ENCODE peak calls at places on chromosomes 1 and 21, in four cellular contexts. F is spleen, K is epithelial cell of prostate, P is brain microvascular endothelial cell. B is an unnamed sample.
A peak's percentile ranks its signal among the peaks of the same experiment; 100 is the strongest.

GRCh38 chr1:145846191-145846590 is 761 bp downstream of the NUDT17 start:
- DNase-seq in F (no peak), K (no peak), P (no peak), B (no peak)

GRCh38 chr1:228279011-228279721 is 71.3 kb downstream of the OBSCN start:
- DNase-seq in F (peak; percentile 79), P (no peak), K (no peak), B (no peak)

GRCh38 chr1:214637722-214638473 is 34.9 kb downstream of the CENPF start:
- DNase-seq in K (no peak), P (peak; percentile 20), F (no peak), B (no peak)

GRCh38 chr1:18256318-18257235 is 149.0 kb downstream of the IGSF21 start:
- DNase-seq in F (no peak), P (peak; percentile 13), K (no peak), B (no peak)

GRCh38 chr1:156295391-156295947 is at the start of gene GLMP:
- DNase-seq in P (peak; percentile 43), K (no peak), F (peak; percentile 90), B (no peak)

GRCh38 chr21:39066829-39067785 is 116.1 kb downstream of the PSMG1 start:
- DNase-seq in F (no peak), P (no peak), K (no peak), B (no peak)

GRCh38 chr1:17004466-17005364 is 7.0 kb downstream of the ATP13A2 start:
- DNase-seq in K (no peak), P (no peak), F (no peak), B (no peak)

GRCh38 chr21:38424333-38424732 is 73.9 kb downstream of the ERG start:
- DNase-seq in K (no peak), F (no peak), P (no peak), B (no peak)

GRCh38 chr1:4178501-4178900 is 278.4 kb upstream of the C1orf174 start:
- DNase-seq in F (peak; percentile 23), K (no peak), P (no peak), B (no peak)

GRCh38 chr1:40810915-40811314 is 27.3 kb downstream of the KCNQ4 start:
- DNase-seq in P (no peak), F (no peak), K (no peak), B (no peak)

GRCh38 chr1:84711091-84711490 is 20.8 kb upstream of the SSX2IP start:
- DNase-seq in F (no peak), P (no peak), K (no peak), B (no peak)

GRCh38 chr1:170414989-170415733 is 116.8 kb upstream of the GORAB start:
- DNase-seq in K (no peak), F (no peak), P (no peak), B (no peak)

GRCh38 chr1:216688127-216688657 is 35.0 kb downstream of the ESRRG start:
- DNase-seq in F (no peak), P (no peak), K (no peak), B (no peak)

GRCh38 chr1:30522031-30523004 is 201.1 kb downstream of the MATN1 start:
- DNase-seq in F (peak; percentile 29), K (no peak), P (no peak), B (peak; percentile 40)

GRCh38 chr21:45136927-45137611 is 62.7 kb downstream of the ADARB1 start:
- DNase-seq in K (peak; percentile 33), F (peak; percentile 89), P (peak; percentile 87), B (peak; percentile 39)

GRCh38 chr1:86154581-86155060 is 2.0 kb downstream of the COL24A1 start:
- DNase-seq in F (peak; percentile 71), P (no peak), K (no peak), B (peak; percentile 26)

GRCh38 chr1:38783659-38784229 is 75.8 kb downstream of the RRAGC start:
- DNase-seq in P (no peak), K (no peak), F (no peak), B (no peak)

GRCh38 chr1:230337266-230337665 is 88.9 kb downstream of the PGBD5 start:
- DNase-seq in K (no peak), P (no peak), F (no peak), B (no peak)

GRCh38 chr1:153735090-153735420 is 7.2 kb downstream of the INTS3 start:
- DNase-seq in K (no peak), P (no peak), F (no peak), B (no peak)

GRCh38 chr1:171814692-171815091 is 26.6 kb upstream of the DNM3 start:
- DNase-seq in P (no peak), K (no peak), F (no peak), B (no peak)

GRCh38 chr1:244603498-244603897 is 49.4 kb upstream of the DESI2 start:
- DNase-seq in K (no peak), P (peak; percentile 12), F (no peak), B (no peak)

GRCh38 chr21:35920428-35920827 is 139.9 kb downstream of the SETD4 start:
- DNase-seq in K (no peak), F (no peak), P (no peak), B (no peak)

GRCh38 chr1:115924730-115925129 is 51.6 kb upstream of the SLC22A15 start:
- DNase-seq in F (no peak), P (no peak), K (no peak), B (no peak)

DNA sequence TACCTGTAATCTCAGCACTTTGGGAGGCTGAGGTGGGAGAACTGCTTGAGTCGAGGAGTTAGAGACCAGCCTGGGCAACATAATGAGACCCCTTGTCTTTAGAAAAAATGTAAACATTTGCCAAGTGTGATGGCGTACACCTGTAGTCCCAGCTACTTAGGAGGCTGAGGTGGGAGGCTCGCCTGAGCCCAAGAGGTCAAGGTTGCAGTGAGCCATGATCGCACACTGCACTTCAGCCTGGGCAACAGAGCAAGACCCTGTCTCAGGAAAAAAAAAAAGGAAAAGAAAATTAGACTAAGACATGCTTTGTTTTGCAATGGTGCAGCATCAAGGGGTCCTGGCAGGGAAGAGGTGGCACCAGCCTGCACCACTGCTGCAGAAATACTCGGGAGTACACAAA is 16.8 kb upstream of the GPR157 start:
- DNase-seq in P (no peak), F (no peak), K (no peak), B (no peak)
- H3K27ac ChIP-seq in P (peak overlapping the region; percentile 15), F (no peak overlapping the region), K (no peak overlapping the region), B (no peak overlapping the region)

GRCh38 chr21:42668193-42668592 is 14.8 kb downstream of the PDE9A start:
- DNase-seq in P (no peak), K (no peak), F (no peak), B (no peak)

GRCh38 chr21:42668620-42669019 is 15.2 kb downstream of the PDE9A start:
- DNase-seq in P (no peak), K (no peak), F (no peak), B (no peak)

GRCh38 chr21:42670058-42670830 is 16.8 kb downstream of the PDE9A start:
- DNase-seq in P (no peak), F (no peak), K (no peak), B (no peak)

GRCh38 chr21:42670884-42671283 is 17.5 kb downstream of the PDE9A start:
- DNase-seq in K (no peak), P (no peak), F (no peak), B (no peak)

GRCh38 chr21:42669069-42669468 is 15.6 kb downstream of the PDE9A start:
- DNase-seq in F (no peak), K (no peak), P (no peak), B (no peak)
- H3K27ac ChIP-seq in F (no peak overlapping the region), K (no peak overlapping the region), P (no peak overlapping the region), B (no peak overlapping the region)

DNA sequence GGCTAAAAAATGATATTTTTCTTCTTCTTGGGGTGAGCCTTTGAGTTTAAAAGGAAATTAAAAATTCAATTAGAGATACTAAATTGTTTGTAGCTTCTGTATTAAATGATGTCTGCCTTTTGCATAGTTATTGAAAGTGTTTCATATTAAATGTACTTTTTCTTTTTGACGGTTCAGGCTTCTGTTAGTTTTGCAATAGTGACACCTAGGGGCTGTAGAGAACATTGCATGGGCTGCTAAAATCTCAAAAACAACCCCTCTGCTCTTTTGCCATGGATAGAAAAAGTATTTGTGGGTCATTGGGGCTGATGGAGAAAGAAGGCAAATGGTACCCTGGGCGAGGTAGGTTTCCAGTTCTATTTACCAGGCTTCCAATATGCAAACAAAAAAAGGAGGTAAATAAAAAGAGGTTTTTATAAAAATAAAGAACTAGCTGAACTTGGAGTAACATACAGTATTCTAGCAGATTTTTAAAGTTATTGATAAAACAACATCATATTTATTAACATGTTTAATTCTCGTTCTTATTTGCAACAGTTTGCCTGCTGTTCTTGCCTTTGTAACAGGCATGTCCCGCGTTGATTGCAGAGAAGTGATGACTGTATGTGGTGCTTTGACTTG is 115.4 kb upstream of the HOOK1 start:
- DNase-seq in P (peak; percentile 25), K (no peak), F (no peak), B (peak; percentile 28)
- H3K27ac ChIP-seq in P (no peak overlapping the region), K (no peak overlapping the region), F (no peak overlapping the region), B (peak overlapping the region; percentile 40)

GRCh38 chr1:205434738-205435137 is 12.9 kb upstream of the LEMD1 start:
- DNase-seq in P (no peak), F (no peak), K (no peak), B (no peak)

GRCh38 chr1:205435904-205436573 is 14.2 kb upstream of the LEMD1 start:
- DNase-seq in F (peak; percentile 59), P (no peak), K (no peak), B (no peak)

GRCh38 chr1:205437570-205437969 is 15.7 kb upstream of the LEMD1 start:
- DNase-seq in F (no peak), P (no peak), K (no peak), B (no peak)

GRCh38 chr1:205438213-205439158 is 16.6 kb upstream of the LEMD1 start:
- DNase-seq in P (peak; percentile 72), K (no peak), F (peak; percentile 82), B (no peak)

GRCh38 chr1:205436776-205437485 is 15.1 kb upstream of the LEMD1 start:
- DNase-seq in F (no peak), P (no peak), K (no peak), B (no peak)
- H3K27ac ChIP-seq in F (no peak overlapping the region), P (no peak overlapping the region), K (no peak overlapping the region), B (no peak overlapping the region)

GRCh38 chr1:66275601-66276023 is 258.3 kb upstream of the SGIP1 start:
- DNase-seq in P (no peak), K (no peak), F (no peak), B (no peak)
- H3K27ac ChIP-seq in P (no peak overlapping the region), K (no peak overlapping the region), F (no peak overlapping the region), B (peak overlapping the region; percentile 83)

GRCh38 chr1:59144959-59145358 is 151.9 kb upstream of the FGGY start:
- DNase-seq in K (no peak), P (no peak), F (no peak), B (no peak)

GRCh38 chr1:59143824-59144223 is 153.1 kb upstream of the FGGY start:
- DNase-seq in P (no peak), K (no peak), F (no peak), B (no peak)

GRCh38 chr1:59149435-59149834 is 147.5 kb upstream of the FGGY start:
- DNase-seq in F (no peak), P (no peak), K (no peak), B (no peak)

GRCh38 chr1:59146056-59146455 is 150.8 kb upstream of the FGGY start:
- DNase-seq in K (no peak), P (no peak), F (no peak), B (no peak)

GRCh38 chr1:59146651-59147358 is 150.1 kb upstream of the FGGY start:
- DNase-seq in F (peak; percentile 90), P (no peak), K (no peak), B (no peak)
- H3K27ac ChIP-seq in F (peak overlapping the region; percentile 40), P (peak overlapping the region; percentile 32), K (no peak overlapping the region), B (no peak overlapping the region)

GRCh38 chr1:218402771-218403110 is 57.6 kb downstream of the TGFB2 start:
- DNase-seq in F (no peak), K (no peak), P (no peak), B (no peak)
- H3K27ac ChIP-seq in F (no peak overlapping the region), K (no peak overlapping the region), P (no peak overlapping the region), B (no peak overlapping the region)

B was measured in foreskin keratinocyte.